ENCODE peak calls at places on chromosomes 11 and 22, in eight cellular contexts. One of them, this sample, is unnamed.
A peak's percentile ranks its signal among the peaks of the same experiment; 100 is the strongest.

GRCh38 chr11:9095421-9095820 is 4.0 kb upstream of the SCUBE2 start:
- DNase-seq in NCI-H460: no peak
- DNase-seq in OCI-M1: peak; percentile 19
- DNase-seq in cardiac septum: no peak
- DNase-seq in KBM-7: no peak
- DNase-seq in T-helper 1 cell: no peak
- DNase-seq in GM23248: no peak
- DNase-seq in HS-5: no peak
- DNase-seq in this sample: no peak

GRCh38 chr11:72675221-72675620 is 999 bp upstream of the PDE2A start:
- DNase-seq in NCI-H460: no peak
- DNase-seq in OCI-M1: no peak
- DNase-seq in cardiac septum: no peak
- DNase-seq in KBM-7: no peak
- DNase-seq in T-helper 1 cell: no peak
- DNase-seq in GM23248: no peak
- DNase-seq in HS-5: no peak
- DNase-seq in this sample: no peak

GRCh38 chr11:33257897-33258630 is 883 bp downstream of the HIPK3 start:
- DNase-seq in NCI-H460: peak; percentile 61
- DNase-seq in OCI-M1: peak; percentile 90
- DNase-seq in cardiac septum: peak; percentile 96
- DNase-seq in KBM-7: peak; percentile 93
- DNase-seq in T-helper 1 cell: peak; percentile 53
- DNase-seq in GM23248: peak; percentile 92
- DNase-seq in HS-5: peak; percentile 79
- DNase-seq in this sample: peak; percentile 90

GRCh38 chr11:46693597-46694012 is 6.8 kb downstream of the ARHGAP1 start:
- DNase-seq in NCI-H460: no peak
- DNase-seq in OCI-M1: no peak
- DNase-seq in cardiac septum: no peak
- DNase-seq in KBM-7: no peak
- DNase-seq in T-helper 1 cell: no peak
- DNase-seq in GM23248: peak; percentile 56
- DNase-seq in HS-5: no peak
- DNase-seq in this sample: no peak

GRCh38 chr11:118975771-118976709 is 4.5 kb downstream of the FOXR1 start:
- DNase-seq in NCI-H460: no peak
- DNase-seq in OCI-M1: no peak
- DNase-seq in cardiac septum: no peak
- DNase-seq in KBM-7: no peak
- DNase-seq in T-helper 1 cell: no peak
- DNase-seq in GM23248: peak; percentile 9
- DNase-seq in HS-5: no peak
- DNase-seq in this sample: no peak

GRCh38 chr22:20080445-20080775 is 369 bp downstream of the DGCR8 start:
- DNase-seq in NCI-H460: peak; percentile 36
- DNase-seq in OCI-M1: peak; percentile 87
- DNase-seq in cardiac septum: peak; percentile 78
- DNase-seq in KBM-7: no peak
- DNase-seq in T-helper 1 cell: peak; percentile 60
- DNase-seq in GM23248: peak; percentile 80
- DNase-seq in HS-5: no peak
- DNase-seq in this sample: peak; percentile 45

GRCh38 chr22:46866591-46866990 is 104.1 kb downstream of the TBC1D22A start:
- DNase-seq in NCI-H460: no peak
- DNase-seq in OCI-M1: no peak
- DNase-seq in cardiac septum: no peak
- DNase-seq in KBM-7: no peak
- DNase-seq in T-helper 1 cell: no peak
- DNase-seq in GM23248: peak; percentile 95
- DNase-seq in HS-5: peak; percentile 93
- DNase-seq in this sample: no peak

GRCh38 chr11:2883717-2884423 is 1.7 kb downstream of the CDKN1C start:
- DNase-seq in NCI-H460: no peak
- DNase-seq in OCI-M1: no peak
- DNase-seq in cardiac septum: no peak
- DNase-seq in KBM-7: no peak
- DNase-seq in T-helper 1 cell: no peak
- DNase-seq in GM23248: peak; percentile 32
- DNase-seq in HS-5: no peak
- DNase-seq in this sample: no peak

GRCh38 chr11:9662273-9662672 is 1.6 kb upstream of the SWAP70 start:
- DNase-seq in NCI-H460: no peak
- DNase-seq in OCI-M1: peak; percentile 90
- DNase-seq in cardiac septum: no peak
- DNase-seq in KBM-7: peak; percentile 90
- DNase-seq in T-helper 1 cell: no peak
- DNase-seq in GM23248: no peak
- DNase-seq in HS-5: no peak
- DNase-seq in this sample: no peak

GRCh38 chr11:23097906-23098305 is 237.6 kb upstream of the CCDC179 start:
- DNase-seq in NCI-H460: no peak
- DNase-seq in OCI-M1: peak; percentile 22
- DNase-seq in cardiac septum: no peak
- DNase-seq in KBM-7: no peak
- DNase-seq in T-helper 1 cell: no peak
- DNase-seq in GM23248: no peak
- DNase-seq in HS-5: no peak
- DNase-seq in this sample: no peak

GRCh38 chr11:19844012-19844411 is 131.4 kb downstream of the NAV2 start:
- DNase-seq in NCI-H460: no peak
- DNase-seq in OCI-M1: no peak
- DNase-seq in cardiac septum: no peak
- DNase-seq in KBM-7: no peak
- DNase-seq in T-helper 1 cell: no peak
- DNase-seq in GM23248: no peak
- DNase-seq in HS-5: no peak
- DNase-seq in this sample: no peak

This sample was measured in C1 segment of cervical spinal cord.